ENCODE peak calls at places on chromosomes 16 and 17, in six cellular contexts. One of them, this sample, is unnamed.

GRCh38 chr17:17907469-17907868 is 64.7 kb downstream of the TOM1L2 start:
- ATAC-seq in upper lobe of left lung: no peak
- ATAC-seq in HepG2: no peak
- ATAC-seq in GM12878: no peak
- ATAC-seq in A549: no peak
- ATAC-seq in K562: no peak
- ATAC-seq in this sample: no peak

GRCh38 chr16:17134586-17134985 is 336.2 kb downstream of the XYLT1 start:
- ATAC-seq in K562: no peak
- ATAC-seq in HepG2: no peak
- ATAC-seq in GM12878: peak; percentile 97
- ATAC-seq in upper lobe of left lung: no peak
- ATAC-seq in A549: no peak
- ATAC-seq in this sample: no peak

GRCh38 chr17:50170662-50171370 is 5.0 kb downstream of the SGCA start:
- ATAC-seq in HepG2: no peak
- ATAC-seq in A549: no peak
- ATAC-seq in K562: no peak
- ATAC-seq in upper lobe of left lung: no peak
- ATAC-seq in GM12878: peak; percentile 89
- ATAC-seq in this sample: no peak

GRCh38 chr16:84176192-84177053 is 10.4 kb downstream of the TAF1C start:
- ATAC-seq in upper lobe of left lung: peak; percentile 1
- ATAC-seq in K562: peak; percentile 20
- ATAC-seq in HepG2: peak; percentile 50
- ATAC-seq in A549: peak; percentile 16
- ATAC-seq in GM12878: no peak
- ATAC-seq in this sample: no peak

GRCh38 chr16:73792199-73793108 is 504.2 kb upstream of the PSMD7 start:
- ATAC-seq in GM12878: no peak
- ATAC-seq in A549: no peak
- ATAC-seq in K562: no peak
- ATAC-seq in HepG2: no peak
- ATAC-seq in upper lobe of left lung: no peak
- ATAC-seq in this sample: no peak

GRCh38 chr17:71511266-71511995 is 609.4 kb upstream of the SOX9 start:
- ATAC-seq in GM12878: no peak
- ATAC-seq in HepG2: no peak
- ATAC-seq in A549: no peak
- ATAC-seq in K562: no peak
- ATAC-seq in upper lobe of left lung: no peak
- ATAC-seq in this sample: no peak

GRCh38 chr17:57528084-57528451 is 217.0 kb downstream of the CCDC182 start:
- ATAC-seq in HepG2: no peak
- ATAC-seq in GM12878: no peak
- ATAC-seq in K562: no peak
- ATAC-seq in upper lobe of left lung: peak; percentile 71
- ATAC-seq in A549: no peak
- ATAC-seq in this sample: no peak

GRCh38 chr16:50338371-50339231 is 30.2 kb downstream of the BRD7 start:
- ATAC-seq in HepG2: no peak
- ATAC-seq in A549: no peak
- ATAC-seq in K562: peak; percentile 27
- ATAC-seq in upper lobe of left lung: no peak
- ATAC-seq in GM12878: no peak
- ATAC-seq in this sample: no peak

GRCh38 chr16:13077816-13078215 is 176.4 kb downstream of the SHISA9 start:
- ATAC-seq in GM12878: no peak
- ATAC-seq in A549: no peak
- ATAC-seq in HepG2: no peak
- ATAC-seq in K562: no peak
- ATAC-seq in upper lobe of left lung: no peak
- ATAC-seq in this sample: no peak

GRCh38 chr17:17385502-17385901 is 82.3 kb downstream of the NT5M start:
- ATAC-seq in A549: no peak
- ATAC-seq in GM12878: no peak
- ATAC-seq in HepG2: no peak
- ATAC-seq in K562: no peak
- ATAC-seq in upper lobe of left lung: no peak
- ATAC-seq in this sample: no peak

GRCh38 chr17:65785109-65785508 is 223.7 kb upstream of the AXIN2 start:
- ATAC-seq in HepG2: peak; percentile 77
- ATAC-seq in K562: no peak
- ATAC-seq in upper lobe of left lung: peak; percentile 46
- ATAC-seq in A549: peak; percentile 95
- ATAC-seq in GM12878: no peak
- ATAC-seq in this sample: peak; percentile 86

GRCh38 chr16:66740010-66740409 is 11.4 kb downstream of the DYNC1LI2 start:
- ATAC-seq in HepG2: peak; percentile 81
- ATAC-seq in GM12878: peak; percentile 89
- ATAC-seq in A549: peak; percentile 78
- ATAC-seq in upper lobe of left lung: no peak
- ATAC-seq in K562: peak; percentile 80
- ATAC-seq in this sample: no peak

GRCh38 chr16:78448658-78449327 is 349.3 kb downstream of the WWOX start:
- ATAC-seq in A549: no peak
- ATAC-seq in GM12878: no peak
- ATAC-seq in K562: no peak
- ATAC-seq in HepG2: no peak
- ATAC-seq in upper lobe of left lung: no peak
- ATAC-seq in this sample: no peak

GRCh38 chr16:2752035-2752849 is at the start of gene SRRM2:
- ATAC-seq in K562: peak; percentile 90
- ATAC-seq in A549: peak; percentile 92
- ATAC-seq in GM12878: peak; percentile 90
- ATAC-seq in HepG2: peak; percentile 89
- ATAC-seq in upper lobe of left lung: peak; percentile 96
- ATAC-seq in this sample: peak; percentile 98
- TF ChIP-seq EP300 in K562: no peak
- TF ChIP-seq EP300 in A549: no peak
- TF ChIP-seq EP300 in GM12878: no peak
- TF ChIP-seq EP300 in HepG2: no peak
- TF ChIP-seq EP300 in upper lobe of left lung: no peak
- TF ChIP-seq EP300 in this sample: no peak

GRCh38 chr17:77285594-77286390 is 145.0 kb downstream of the SEC14L1 start:
- ATAC-seq in GM12878: peak; percentile 8
- ATAC-seq in HepG2: peak; percentile 49
- ATAC-seq in A549: peak; percentile 38
- ATAC-seq in K562: no peak
- ATAC-seq in upper lobe of left lung: peak; percentile 29
- ATAC-seq in this sample: peak; percentile 34
- TF ChIP-seq CTCF in GM12878: no peak
- TF ChIP-seq CTCF in HepG2: no peak
- TF ChIP-seq CTCF in A549: no peak
- TF ChIP-seq CTCF in K562: no peak
- TF ChIP-seq CTCF in upper lobe of left lung: no peak
- TF ChIP-seq CTCF in this sample: no peak

DNA sequence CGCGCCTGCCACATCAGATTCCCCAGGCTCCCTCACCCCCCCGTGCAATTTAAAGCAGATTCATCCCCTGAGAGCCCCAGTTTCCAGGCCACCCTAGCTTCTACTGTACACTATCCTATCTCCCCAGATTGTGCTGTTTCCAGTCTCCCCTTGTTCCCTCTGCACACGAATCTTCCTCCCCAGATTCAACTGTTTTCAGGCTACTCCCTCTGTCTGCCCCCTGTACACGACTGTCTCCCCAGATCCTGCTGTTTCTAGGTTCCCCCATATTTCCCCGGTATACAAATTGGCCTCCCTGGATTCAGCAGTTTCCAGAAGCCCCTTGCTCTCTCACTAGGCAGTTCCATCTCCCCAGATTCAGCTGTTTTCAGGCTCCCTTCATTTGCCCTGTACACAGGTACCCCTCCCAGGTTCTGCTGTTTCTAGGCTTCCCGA is 23.0 kb downstream of the COPZ2 start:
- ATAC-seq in GM12878: no peak
- ATAC-seq in A549: no peak
- ATAC-seq in upper lobe of left lung: no peak
- ATAC-seq in HepG2: no peak
- ATAC-seq in K562: peak; percentile 65
- ATAC-seq in this sample: no peak
- TF ChIP-seq EP300 in GM12878: no peak
- TF ChIP-seq EP300 in A549: no peak
- TF ChIP-seq EP300 in upper lobe of left lung: no peak
- TF ChIP-seq EP300 in HepG2: no peak
- TF ChIP-seq EP300 in K562: no peak
- TF ChIP-seq EP300 in this sample: no peak

DNA sequence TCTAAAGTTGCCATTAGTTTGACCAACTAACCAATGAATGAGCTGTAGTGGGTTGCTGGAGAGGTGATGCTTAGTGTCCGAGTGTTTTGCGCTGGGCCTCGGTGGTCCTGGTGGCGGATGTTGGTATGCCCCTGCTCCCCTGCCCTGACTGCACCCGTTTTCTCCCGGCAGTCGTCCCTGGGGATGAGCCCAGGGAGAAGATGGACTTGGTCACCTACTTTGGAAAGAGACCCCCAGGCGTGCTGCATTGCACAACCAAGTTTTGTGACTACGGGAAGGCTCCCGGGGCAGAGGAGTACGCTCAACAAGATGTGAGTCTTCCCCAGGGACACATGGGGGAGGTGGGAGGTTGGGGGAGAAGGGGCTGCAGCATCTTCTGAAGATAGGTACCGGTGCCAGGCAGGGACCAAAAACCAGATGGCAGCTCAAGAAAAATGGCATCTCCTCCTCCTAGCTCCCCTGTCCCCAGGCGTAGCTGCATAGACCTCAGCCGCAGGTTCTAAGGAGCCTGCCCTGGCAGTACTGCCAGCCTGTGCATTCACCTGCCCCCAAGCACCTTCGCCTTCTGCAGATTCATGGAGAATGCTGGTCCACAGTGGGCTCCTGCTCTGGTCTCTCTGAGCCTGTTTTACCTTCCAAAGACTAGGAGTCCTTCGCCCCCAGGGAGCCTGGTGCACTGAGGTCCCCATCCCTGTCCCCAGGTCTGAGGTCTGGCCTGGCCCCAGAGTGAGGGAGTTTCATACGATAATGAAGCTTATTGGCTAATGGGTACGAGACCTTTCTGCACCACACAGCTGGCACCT is 5.3 kb downstream of the CNP start:
- ATAC-seq in GM12878: no peak
- ATAC-seq in A549: no peak
- ATAC-seq in K562: no peak
- ATAC-seq in upper lobe of left lung: no peak
- ATAC-seq in HepG2: no peak
- ATAC-seq in this sample: no peak
- TF ChIP-seq CTCF in GM12878: no peak
- TF ChIP-seq CTCF in A549: no peak
- TF ChIP-seq CTCF in K562: no peak
- TF ChIP-seq CTCF in upper lobe of left lung: no peak
- TF ChIP-seq CTCF in HepG2: no peak
- TF ChIP-seq CTCF in this sample: no peak

GRCh38 chr17:2982854-2983636 is 80.4 kb downstream of the OR1D5 start:
- ATAC-seq in K562: peak; percentile 54
- ATAC-seq in GM12878: no peak
- ATAC-seq in upper lobe of left lung: peak; percentile 88
- ATAC-seq in HepG2: no peak
- ATAC-seq in A549: peak; percentile 98
- ATAC-seq in this sample: peak; percentile 98
- TF ChIP-seq EP300 in K562: no peak
- TF ChIP-seq EP300 in GM12878: no peak
- TF ChIP-seq EP300 in upper lobe of left lung: no peak
- TF ChIP-seq EP300 in HepG2: no peak
- TF ChIP-seq EP300 in A549: no peak
- TF ChIP-seq EP300 in this sample: no peak

DNA sequence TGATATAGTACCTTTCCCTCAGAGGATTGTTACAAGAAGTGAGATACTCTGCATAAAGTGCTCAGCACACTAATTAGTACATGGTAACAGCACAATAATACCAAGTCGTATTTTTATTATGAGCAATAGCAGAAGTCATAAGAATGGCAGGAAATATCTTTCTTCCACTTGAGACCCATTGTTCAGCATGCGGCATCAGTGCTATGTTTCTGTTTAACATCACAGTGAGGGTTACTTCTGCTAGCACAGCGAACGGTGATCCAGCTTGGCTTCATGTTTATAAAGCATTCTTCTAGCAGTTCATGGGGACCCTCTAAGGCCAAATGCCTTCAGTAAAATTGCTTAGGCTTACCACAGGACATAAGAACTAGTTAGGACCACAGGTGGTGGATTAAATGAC is 83.1 kb downstream of the MYO1D start:
- ATAC-seq in K562: no peak
- ATAC-seq in A549: no peak
- ATAC-seq in GM12878: no peak
- ATAC-seq in HepG2: no peak
- ATAC-seq in upper lobe of left lung: no peak
- ATAC-seq in this sample: no peak
- TF ChIP-seq CTCF in K562: no peak
- TF ChIP-seq CTCF in A549: no peak
- TF ChIP-seq CTCF in GM12878: no peak
- TF ChIP-seq CTCF in HepG2: no peak
- TF ChIP-seq CTCF in upper lobe of left lung: no peak
- TF ChIP-seq CTCF in this sample: no peak

This sample was measured in gastroesophageal sphincter.